ENCODE peak calls at places on chromosomes 1 and 21, in seven cellular contexts. One of them, this sample, is unnamed.
A peak's percentile ranks its signal among the peaks of the same experiment; 100 is the strongest.

GRCh38 chr1:234572966-234573365 is 37.0 kb downstream of the IRF2BP2 start:
- DNase-seq in RWPE1: no peak
- DNase-seq in mammary epithelial cell: peak; percentile 61
- DNase-seq in HFF-Myc: no peak
- DNase-seq in fibroblast of lung: no peak
- DNase-seq in sigmoid colon: no peak
- DNase-seq in foreskin keratinocyte: no peak
- DNase-seq in this sample: no peak

GRCh38 chr1:244970236-244970652 is 105.9 kb upstream of the HNRNPU start:
- DNase-seq in HFF-Myc: peak; percentile 42
- DNase-seq in fibroblast of lung: peak; percentile 79
- DNase-seq in foreskin keratinocyte: peak; percentile 73
- DNase-seq in sigmoid colon: no peak
- DNase-seq in RWPE1: peak; percentile 36
- DNase-seq in mammary epithelial cell: peak; percentile 67
- DNase-seq in this sample: no peak

GRCh38 chr1:229027158-229027557 is 243.8 kb upstream of the RAB4A start:
- DNase-seq in sigmoid colon: no peak
- DNase-seq in foreskin keratinocyte: no peak
- DNase-seq in RWPE1: no peak
- DNase-seq in mammary epithelial cell: no peak
- DNase-seq in HFF-Myc: no peak
- DNase-seq in fibroblast of lung: no peak
- DNase-seq in this sample: no peak

GRCh38 chr1:245462161-245462560 is 307.4 kb downstream of the KIF26B start:
- DNase-seq in foreskin keratinocyte: no peak
- DNase-seq in mammary epithelial cell: no peak
- DNase-seq in HFF-Myc: no peak
- DNase-seq in sigmoid colon: no peak
- DNase-seq in fibroblast of lung: no peak
- DNase-seq in RWPE1: no peak
- DNase-seq in this sample: no peak

GRCh38 chr1:61504840-61505239 is 220.1 kb downstream of the TM2D1 start:
- DNase-seq in fibroblast of lung: peak; percentile 28
- DNase-seq in foreskin keratinocyte: peak; percentile 90
- DNase-seq in mammary epithelial cell: peak; percentile 87
- DNase-seq in sigmoid colon: no peak
- DNase-seq in HFF-Myc: no peak
- DNase-seq in RWPE1: peak; percentile 70
- DNase-seq in this sample: no peak

GRCh38 chr1:200546577-200546976 is 74.0 kb downstream of the KIF14 start:
- DNase-seq in fibroblast of lung: no peak
- DNase-seq in foreskin keratinocyte: no peak
- DNase-seq in mammary epithelial cell: no peak
- DNase-seq in HFF-Myc: no peak
- DNase-seq in RWPE1: no peak
- DNase-seq in sigmoid colon: no peak
- DNase-seq in this sample: no peak

GRCh38 chr1:219660666-219661463 is 48.0 kb upstream of the ZC3H11B start:
- DNase-seq in fibroblast of lung: peak; percentile 93
- DNase-seq in HFF-Myc: peak; percentile 55
- DNase-seq in sigmoid colon: peak; percentile 94
- DNase-seq in mammary epithelial cell: peak; percentile 61
- DNase-seq in RWPE1: peak; percentile 82
- DNase-seq in foreskin keratinocyte: peak; percentile 54
- DNase-seq in this sample: peak; percentile 77

GRCh38 chr1:226064168-226064815 is 1.8 kb downstream of the H3-3A start:
- DNase-seq in RWPE1: no peak
- DNase-seq in HFF-Myc: no peak
- DNase-seq in sigmoid colon: no peak
- DNase-seq in mammary epithelial cell: peak; percentile 39
- DNase-seq in foreskin keratinocyte: peak; percentile 31
- DNase-seq in fibroblast of lung: peak; percentile 22
- DNase-seq in this sample: no peak

GRCh38 chr1:162397039-162397448 is 14.9 kb downstream of the SH2D1B start:
- DNase-seq in RWPE1: no peak
- DNase-seq in fibroblast of lung: no peak
- DNase-seq in foreskin keratinocyte: no peak
- DNase-seq in sigmoid colon: no peak
- DNase-seq in HFF-Myc: no peak
- DNase-seq in mammary epithelial cell: no peak
- DNase-seq in this sample: no peak

GRCh38 chr1:243609698-243610097 is 240.3 kb downstream of the AKT3 start:
- DNase-seq in sigmoid colon: no peak
- DNase-seq in RWPE1: no peak
- DNase-seq in mammary epithelial cell: no peak
- DNase-seq in HFF-Myc: no peak
- DNase-seq in foreskin keratinocyte: no peak
- DNase-seq in fibroblast of lung: no peak
- DNase-seq in this sample: no peak
- TF ChIP-seq CTCF in sigmoid colon: no peak
- TF ChIP-seq CTCF in RWPE1: no peak
- TF ChIP-seq CTCF in mammary epithelial cell: no peak
- TF ChIP-seq CTCF in HFF-Myc: no peak
- TF ChIP-seq CTCF in foreskin keratinocyte: no peak
- TF ChIP-seq CTCF in fibroblast of lung: no peak
- TF ChIP-seq CTCF in this sample: no peak

GRCh38 chr1:7560128-7560527 is 211.0 kb upstream of the VAMP3 start:
- DNase-seq in foreskin keratinocyte: no peak
- DNase-seq in sigmoid colon: no peak
- DNase-seq in mammary epithelial cell: no peak
- DNase-seq in RWPE1: no peak
- DNase-seq in HFF-Myc: no peak
- DNase-seq in fibroblast of lung: no peak
- DNase-seq in this sample: no peak

GRCh38 chr1:7560601-7561181 is 210.4 kb upstream of the VAMP3 start:
- DNase-seq in sigmoid colon: no peak
- DNase-seq in foreskin keratinocyte: no peak
- DNase-seq in HFF-Myc: no peak
- DNase-seq in mammary epithelial cell: no peak
- DNase-seq in RWPE1: no peak
- DNase-seq in fibroblast of lung: no peak
- DNase-seq in this sample: no peak

GRCh38 chr1:7562729-7563605 is 208.1 kb upstream of the VAMP3 start:
- DNase-seq in fibroblast of lung: no peak
- DNase-seq in sigmoid colon: no peak
- DNase-seq in foreskin keratinocyte: no peak
- DNase-seq in mammary epithelial cell: no peak
- DNase-seq in HFF-Myc: no peak
- DNase-seq in RWPE1: no peak
- DNase-seq in this sample: no peak

GRCh38 chr1:7561936-7562728 is 209.0 kb upstream of the VAMP3 start:
- DNase-seq in RWPE1: no peak
- DNase-seq in foreskin keratinocyte: no peak
- DNase-seq in sigmoid colon: no peak
- DNase-seq in fibroblast of lung: no peak
- DNase-seq in HFF-Myc: no peak
- DNase-seq in mammary epithelial cell: no peak
- DNase-seq in this sample: no peak

DNA sequence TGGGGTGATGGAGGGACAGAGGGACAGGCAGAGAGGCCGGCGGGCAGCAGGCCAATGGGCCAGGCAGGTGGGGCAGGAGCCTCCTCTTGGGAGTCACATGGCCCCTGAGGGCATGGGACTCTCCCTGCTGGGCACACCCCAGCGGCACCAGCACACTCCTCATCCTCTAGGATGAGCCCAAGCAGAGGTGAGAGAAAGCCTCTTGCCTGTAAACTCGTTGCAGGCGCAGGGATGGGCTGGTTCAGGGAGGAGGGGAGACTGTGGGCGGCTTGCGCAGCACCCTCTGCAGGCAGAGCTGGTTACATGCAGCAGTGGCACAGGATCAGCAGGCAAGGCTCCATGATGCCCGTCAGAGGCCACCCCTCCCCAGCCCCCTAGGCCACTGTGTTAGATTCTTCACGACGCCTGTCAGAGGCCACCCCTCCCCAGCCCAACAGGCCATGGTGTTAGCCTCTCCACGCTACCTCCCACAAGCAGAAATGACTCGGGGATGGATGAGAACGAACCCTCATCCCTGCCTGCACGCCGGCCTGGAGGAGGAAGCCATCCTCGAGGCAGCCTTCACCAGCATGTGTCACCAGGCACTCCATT is 209.7 kb upstream of the VAMP3 start:
- DNase-seq in mammary epithelial cell: no peak
- DNase-seq in fibroblast of lung: no peak
- DNase-seq in HFF-Myc: no peak
- DNase-seq in RWPE1: no peak
- DNase-seq in foreskin keratinocyte: no peak
- DNase-seq in sigmoid colon: no peak
- DNase-seq in this sample: no peak
- TF ChIP-seq CTCF in mammary epithelial cell: no peak
- TF ChIP-seq CTCF in fibroblast of lung: no peak
- TF ChIP-seq CTCF in HFF-Myc: peak; percentile 49
- TF ChIP-seq CTCF in RWPE1: no peak
- TF ChIP-seq CTCF in foreskin keratinocyte: peak; percentile 57
- TF ChIP-seq CTCF in sigmoid colon: no peak
- TF ChIP-seq CTCF in this sample: peak; percentile 22

GRCh38 chr1:152640351-152640750 is 17.4 kb upstream of the LCE3A start:
- DNase-seq in sigmoid colon: no peak
- DNase-seq in fibroblast of lung: no peak
- DNase-seq in mammary epithelial cell: no peak
- DNase-seq in foreskin keratinocyte: no peak
- DNase-seq in RWPE1: no peak
- DNase-seq in HFF-Myc: no peak
- DNase-seq in this sample: no peak
- TF ChIP-seq CTCF in sigmoid colon: no peak
- TF ChIP-seq CTCF in fibroblast of lung: no peak
- TF ChIP-seq CTCF in mammary epithelial cell: no peak
- TF ChIP-seq CTCF in foreskin keratinocyte: no peak
- TF ChIP-seq CTCF in RWPE1: no peak
- TF ChIP-seq CTCF in HFF-Myc: no peak
- TF ChIP-seq CTCF in this sample: no peak

GRCh38 chr21:46208761-46209721 is 19.5 kb downstream of the LSS start:
- DNase-seq in HFF-Myc: no peak
- DNase-seq in RWPE1: no peak
- DNase-seq in foreskin keratinocyte: no peak
- DNase-seq in sigmoid colon: peak; percentile 62
- DNase-seq in mammary epithelial cell: no peak
- DNase-seq in fibroblast of lung: no peak
- DNase-seq in this sample: no peak
- TF ChIP-seq CTCF in HFF-Myc: no peak
- TF ChIP-seq CTCF in RWPE1: no peak
- TF ChIP-seq CTCF in foreskin keratinocyte: no peak
- TF ChIP-seq CTCF in sigmoid colon: no peak
- TF ChIP-seq CTCF in mammary epithelial cell: no peak
- TF ChIP-seq CTCF in fibroblast of lung: no peak
- TF ChIP-seq CTCF in this sample: no peak

GRCh38 chr21:44267655-44268142 is 6.0 kb upstream of the DNMT3L start:
- DNase-seq in fibroblast of lung: peak; percentile 3
- DNase-seq in RWPE1: no peak
- DNase-seq in foreskin keratinocyte: no peak
- DNase-seq in sigmoid colon: no peak
- DNase-seq in HFF-Myc: no peak
- DNase-seq in mammary epithelial cell: no peak
- DNase-seq in this sample: no peak
- TF ChIP-seq CTCF in fibroblast of lung: no peak
- TF ChIP-seq CTCF in RWPE1: peak; percentile 8
- TF ChIP-seq CTCF in foreskin keratinocyte: peak; percentile 44
- TF ChIP-seq CTCF in sigmoid colon: no peak
- TF ChIP-seq CTCF in HFF-Myc: peak; percentile 18
- TF ChIP-seq CTCF in mammary epithelial cell: no peak
- TF ChIP-seq CTCF in this sample: peak; percentile 4

This sample was measured in AG09319.